ENCODE peak calls at places on chromosomes 13 and 19, in seven cellular contexts. One of them, this sample, is unnamed.

GRCh38 chr13:40460116-40460515 is 206.3 kb downstream of the FOXO1 start:
- DNase-seq in heart right ventricle: no peak
- DNase-seq in activated naive CD4-positive, alpha-beta T cell treated with anti-CD3 and anti-CD28 coated beads, Interleukin-2, amount 10 ng/mL, durations not matched to agents 7 days and 5 days: no peak
- DNase-seq in stimulated activated CD4-positive, alpha-beta T cell treated with anti-CD3 and anti-CD28 coated beads, Interleukin-2, amount 100 ng/mL, for 24 hours: no peak
- DNase-seq in foreskin melanocyte: no peak
- DNase-seq in lung: no peak
- DNase-seq in globus pallidus: no peak
- DNase-seq in this sample: no peak

GRCh38 chr13:90867336-90867683 is 480.2 kb upstream of the MIR17HG start:
- DNase-seq in heart right ventricle: peak; percentile 31
- DNase-seq in activated naive CD4-positive, alpha-beta T cell treated with anti-CD3 and anti-CD28 coated beads, Interleukin-2, amount 10 ng/mL, durations not matched to agents 7 days and 5 days: peak; percentile 30
- DNase-seq in globus pallidus: peak; percentile 37
- DNase-seq in lung: peak; percentile 72
- DNase-seq in foreskin melanocyte: peak; percentile 46
- DNase-seq in stimulated activated CD4-positive, alpha-beta T cell treated with anti-CD3 and anti-CD28 coated beads, Interleukin-2, amount 100 ng/mL, for 24 hours: peak; percentile 37
- DNase-seq in this sample: no peak

GRCh38 chr19:43901395-43902390 is 33.4 kb downstream of the ZNF45 start:
- DNase-seq in lung: peak; percentile 81
- DNase-seq in foreskin melanocyte: peak; percentile 77
- DNase-seq in stimulated activated CD4-positive, alpha-beta T cell treated with anti-CD3 and anti-CD28 coated beads, Interleukin-2, amount 100 ng/mL, for 24 hours: peak; percentile 75
- DNase-seq in heart right ventricle: peak; percentile 91
- DNase-seq in globus pallidus: peak; percentile 74
- DNase-seq in activated naive CD4-positive, alpha-beta T cell treated with anti-CD3 and anti-CD28 coated beads, Interleukin-2, amount 10 ng/mL, durations not matched to agents 7 days and 5 days: peak; percentile 72
- DNase-seq in this sample: peak; percentile 88

GRCh38 chr13:105597573-105597972 is 937.9 kb downstream of the EFNB2 start:
- DNase-seq in globus pallidus: no peak
- DNase-seq in activated naive CD4-positive, alpha-beta T cell treated with anti-CD3 and anti-CD28 coated beads, Interleukin-2, amount 10 ng/mL, durations not matched to agents 7 days and 5 days: no peak
- DNase-seq in foreskin melanocyte: no peak
- DNase-seq in heart right ventricle: no peak
- DNase-seq in stimulated activated CD4-positive, alpha-beta T cell treated with anti-CD3 and anti-CD28 coated beads, Interleukin-2, amount 100 ng/mL, for 24 hours: no peak
- DNase-seq in lung: no peak
- DNase-seq in this sample: no peak

GRCh38 chr13:96946709-96947311 is 47.5 kb downstream of the OXGR1 start:
- DNase-seq in globus pallidus: no peak
- DNase-seq in activated naive CD4-positive, alpha-beta T cell treated with anti-CD3 and anti-CD28 coated beads, Interleukin-2, amount 10 ng/mL, durations not matched to agents 7 days and 5 days: no peak
- DNase-seq in stimulated activated CD4-positive, alpha-beta T cell treated with anti-CD3 and anti-CD28 coated beads, Interleukin-2, amount 100 ng/mL, for 24 hours: no peak
- DNase-seq in lung: no peak
- DNase-seq in foreskin melanocyte: no peak
- DNase-seq in heart right ventricle: no peak
- DNase-seq in this sample: no peak

GRCh38 chr13:61286148-61286745 is 129.4 kb downstream of the PCDH20 start:
- DNase-seq in heart right ventricle: no peak
- DNase-seq in globus pallidus: peak; percentile 4
- DNase-seq in lung: no peak
- DNase-seq in stimulated activated CD4-positive, alpha-beta T cell treated with anti-CD3 and anti-CD28 coated beads, Interleukin-2, amount 100 ng/mL, for 24 hours: no peak
- DNase-seq in activated naive CD4-positive, alpha-beta T cell treated with anti-CD3 and anti-CD28 coated beads, Interleukin-2, amount 10 ng/mL, durations not matched to agents 7 days and 5 days: no peak
- DNase-seq in foreskin melanocyte: peak; percentile 37
- DNase-seq in this sample: no peak

GRCh38 chr19:50461066-50461875 is 15.0 kb upstream of the EMC10 start:
- DNase-seq in heart right ventricle: peak; percentile 44
- DNase-seq in activated naive CD4-positive, alpha-beta T cell treated with anti-CD3 and anti-CD28 coated beads, Interleukin-2, amount 10 ng/mL, durations not matched to agents 7 days and 5 days: peak; percentile 74
- DNase-seq in lung: peak; percentile 64
- DNase-seq in globus pallidus: peak; percentile 53
- DNase-seq in stimulated activated CD4-positive, alpha-beta T cell treated with anti-CD3 and anti-CD28 coated beads, Interleukin-2, amount 100 ng/mL, for 24 hours: peak; percentile 71
- DNase-seq in foreskin melanocyte: peak; percentile 59
- DNase-seq in this sample: peak; percentile 82

GRCh38 chr13:73467103-73467502 is 408.3 kb downstream of the KLF5 start:
- DNase-seq in activated naive CD4-positive, alpha-beta T cell treated with anti-CD3 and anti-CD28 coated beads, Interleukin-2, amount 10 ng/mL, durations not matched to agents 7 days and 5 days: no peak
- DNase-seq in lung: no peak
- DNase-seq in globus pallidus: no peak
- DNase-seq in heart right ventricle: no peak
- DNase-seq in foreskin melanocyte: no peak
- DNase-seq in stimulated activated CD4-positive, alpha-beta T cell treated with anti-CD3 and anti-CD28 coated beads, Interleukin-2, amount 100 ng/mL, for 24 hours: no peak
- DNase-seq in this sample: no peak

GRCh38 chr19:39550197-39550596 is 10.2 kb upstream of the EID2 start:
- DNase-seq in activated naive CD4-positive, alpha-beta T cell treated with anti-CD3 and anti-CD28 coated beads, Interleukin-2, amount 10 ng/mL, durations not matched to agents 7 days and 5 days: no peak
- DNase-seq in stimulated activated CD4-positive, alpha-beta T cell treated with anti-CD3 and anti-CD28 coated beads, Interleukin-2, amount 100 ng/mL, for 24 hours: no peak
- DNase-seq in lung: no peak
- DNase-seq in foreskin melanocyte: no peak
- DNase-seq in globus pallidus: no peak
- DNase-seq in heart right ventricle: no peak
- DNase-seq in this sample: no peak

GRCh38 chr19:58491393-58491792 is 15.2 kb downstream of the ZNF446 start:
- DNase-seq in globus pallidus: no peak
- DNase-seq in foreskin melanocyte: no peak
- DNase-seq in lung: no peak
- DNase-seq in stimulated activated CD4-positive, alpha-beta T cell treated with anti-CD3 and anti-CD28 coated beads, Interleukin-2, amount 100 ng/mL, for 24 hours: no peak
- DNase-seq in heart right ventricle: no peak
- DNase-seq in activated naive CD4-positive, alpha-beta T cell treated with anti-CD3 and anti-CD28 coated beads, Interleukin-2, amount 10 ng/mL, durations not matched to agents 7 days and 5 days: no peak
- DNase-seq in this sample: no peak